ENCODE peak calls at places on chromosomes 6 and 20, in four cellular contexts. One of them, this sample, is unnamed.

GRCh38 chr6:2891768-2892170 is 11.3 kb downstream of the SERPINB9 start:
- DNase-seq in effector memory CD4-positive, alpha-beta T cell: peak; percentile 78
- DNase-seq in PC-3: peak; percentile 70
- DNase-seq in H9: no peak
- DNase-seq in this sample: no peak

GRCh38 chr6:62362097-62362496 is 76.1 kb upstream of the KHDRBS2 start:
- DNase-seq in effector memory CD4-positive, alpha-beta T cell: no peak
- DNase-seq in PC-3: no peak
- DNase-seq in H9: no peak
- DNase-seq in this sample: no peak

GRCh38 chr6:151757506-151757955 is 50.0 kb upstream of the ESR1 start:
- DNase-seq in effector memory CD4-positive, alpha-beta T cell: no peak
- DNase-seq in PC-3: no peak
- DNase-seq in H9: no peak
- DNase-seq in this sample: no peak

GRCh38 chr6:63764318-63764916 is 128.8 kb downstream of the PHF3 start:
- DNase-seq in effector memory CD4-positive, alpha-beta T cell: no peak
- DNase-seq in PC-3: peak; percentile 74
- DNase-seq in H9: no peak
- DNase-seq in this sample: peak; percentile 39

GRCh38 chr6:14337157-14337556 is 219.6 kb downstream of the CD83 start:
- DNase-seq in effector memory CD4-positive, alpha-beta T cell: no peak
- DNase-seq in PC-3: no peak
- DNase-seq in H9: no peak
- DNase-seq in this sample: no peak

GRCh38 chr20:10660661-10661060 is 13.1 kb downstream of the JAG1 start:
- DNase-seq in effector memory CD4-positive, alpha-beta T cell: no peak
- DNase-seq in PC-3: no peak
- DNase-seq in H9: no peak
- DNase-seq in this sample: no peak

GRCh38 chr6:100460650-100461204 is 4.0 kb downstream of the SIM1 start:
- DNase-seq in effector memory CD4-positive, alpha-beta T cell: no peak
- DNase-seq in PC-3: no peak
- DNase-seq in H9: peak; percentile 44
- DNase-seq in this sample: no peak

GRCh38 chr20:41475507-41475906 is 108.9 kb upstream of the EMILIN3 start:
- DNase-seq in effector memory CD4-positive, alpha-beta T cell: no peak
- DNase-seq in PC-3: no peak
- DNase-seq in H9: no peak
- DNase-seq in this sample: no peak

GRCh38 chr6:14873132-14873531 is 372.7 kb upstream of the JARID2 start:
- DNase-seq in effector memory CD4-positive, alpha-beta T cell: no peak
- DNase-seq in PC-3: no peak
- DNase-seq in H9: no peak
- DNase-seq in this sample: no peak

GRCh38 chr6:34680802-34681515 is 15.6 kb downstream of the ILRUN start:
- DNase-seq in effector memory CD4-positive, alpha-beta T cell: no peak
- DNase-seq in PC-3: peak; percentile 61
- DNase-seq in H9: no peak
- DNase-seq in this sample: peak; percentile 50

GRCh38 chr6:125377621-125378020 is 75.9 kb upstream of the HDDC2 start:
- DNase-seq in effector memory CD4-positive, alpha-beta T cell: no peak
- DNase-seq in PC-3: no peak
- DNase-seq in H9: no peak
- DNase-seq in this sample: peak; percentile 57

This sample was measured in HT1080.